ENCODE peak calls at places on chromosomes 3 and 15, in six cellular contexts. A, T, G, Y, F and J are unnamed samples.

GRCh38 chr3:136250862-136251460 is 821 bp downstream of the PCCB start:
- ATAC-seq in A (peak; percentile 68), T (peak; percentile 39), G (peak; percentile 49), Y (peak; percentile 41), F (peak; percentile 80), J (peak; percentile 35)

GRCh38 chr3:39414421-39414907 is 7.9 kb downstream of the RPSA start:
- ATAC-seq in A (peak; percentile 21), T (peak; percentile 8), G (peak; percentile 13), Y (no peak), F (peak; percentile 57), J (no peak)

GRCh38 chr3:159260049-159260662 is 458.3 kb downstream of the MFSD1 start:
- ATAC-seq in A (peak; percentile 57), T (peak; percentile 79), G (peak; percentile 68), Y (peak; percentile 78), F (peak; percentile 83), J (no peak)

GRCh38 chr15:33729648-33730047 is 238.6 kb upstream of the CHRM5 start:
- ATAC-seq in A (peak; percentile 52), T (no peak), G (no peak), Y (no peak), F (no peak), J (no peak)

GRCh38 chr3:39362812-39363211 is 20.4 kb upstream of the SLC25A38 start:
- ATAC-seq in A (no peak), T (no peak), G (peak; percentile 54), Y (no peak), F (no peak), J (no peak)

GRCh38 chr3:11826628-11827265 is 19.9 kb downstream of the TAMM41 start:
- ATAC-seq in A (no peak), T (no peak), G (no peak), Y (no peak), F (no peak), J (no peak)

GRCh38 chr15:79433610-79434009 is 1.5 kb downstream of the MINAR1 start:
- ATAC-seq in A (peak; percentile 20), T (peak; percentile 40), G (peak; percentile 55), Y (no peak), F (peak; percentile 56), J (no peak)

GRCh38 chr3:49924683-49925082 is 4.9 kb downstream of the MON1A start:
- ATAC-seq in A (no peak), T (no peak), G (no peak), Y (no peak), F (peak; percentile 63), J (no peak)

GRCh38 chr3:128073185-128073725 is 21.0 kb downstream of the SEC61A1 start:
- ATAC-seq in A (no peak), T (no peak), G (peak; percentile 2), Y (no peak), F (no peak), J (no peak)

GRCh38 chr3:10962481-10963036 is 30.0 kb upstream of the SLC6A1 start:
- ATAC-seq in A (no peak), T (no peak), G (no peak), Y (no peak), F (no peak), J (no peak)

GRCh38 chr3:64945171-64945684 is 257.4 kb upstream of the ADAMTS9 start:
- ATAC-seq in A (no peak), T (no peak), G (no peak), Y (no peak), F (peak; percentile 37), J (peak; percentile 85)

GRCh38 chr3:50359760-50360110 is 414 bp upstream of the TMEM115 start:
- ATAC-seq in A (peak; percentile 35), T (peak; percentile 20), G (peak; percentile 13), Y (no peak), F (no peak), J (peak; percentile 9)

GRCh38 chr3:136186330-136186729 is 9.8 kb downstream of the MSL2 start:
- ATAC-seq in A (peak; percentile 39), T (peak; percentile 64), G (peak; percentile 95), Y (peak; percentile 54), F (peak; percentile 62), J (no peak)

GRCh38 chr3:121574449-121574848 is 6.7 kb downstream of the ARGFX start:
- ATAC-seq in A (peak; percentile 88), T (no peak), G (peak; percentile 77), Y (no peak), F (peak; percentile 100), J (no peak)

GRCh38 chr3:69252141-69252540 is 129.7 kb upstream of the LMOD3 start:
- ATAC-seq in A (no peak), T (no peak), G (no peak), Y (no peak), F (no peak), J (no peak)

GRCh38 chr3:172577962-172578560 is 54.8 kb upstream of the TNFSF10 start:
- ATAC-seq in A (no peak), T (no peak), G (peak; percentile 53), Y (no peak), F (no peak), J (no peak)

GRCh38 chr3:159149633-159150032 is 347.8 kb downstream of the MFSD1 start:
- ATAC-seq in A (no peak), T (no peak), G (no peak), Y (no peak), F (no peak), J (no peak)

GRCh38 chr15:75836953-75837321 is 6.3 kb upstream of the UBE2Q2 start:
- ATAC-seq in A (peak; percentile 64), T (peak; percentile 97), G (no peak), Y (peak; percentile 95), F (peak; percentile 68), J (peak; percentile 81)

GRCh38 chr15:83659011-83659811 is 5.3 kb downstream of the ADAMTSL3 start:
- ATAC-seq in A (no peak), T (no peak), G (no peak), Y (peak; percentile 42), F (no peak), J (peak; percentile 86)

GRCh38 chr15:62846805-62847481 is 195.6 kb upstream of the TPM1 start:
- ATAC-seq in A (no peak), T (no peak), G (no peak), Y (no peak), F (no peak), J (no peak)

GRCh38 chr3:98855811-98856400 is 45.6 kb downstream of the DCBLD2 start:
- ATAC-seq in A (peak; percentile 59), T (no peak), G (no peak), Y (peak; percentile 64), F (no peak), J (peak; percentile 41)

GRCh38 chr3:125200731-125201139 is 11.8 kb downstream of the SLC12A8 start:
- ATAC-seq in A (no peak), T (peak; percentile 92), G (peak; percentile 83), Y (no peak), F (no peak), J (no peak)

GRCh38 chr15:82172506-82172905 is 90.0 kb downstream of the EFL1 start:
- ATAC-seq in A (no peak), T (no peak), G (no peak), Y (no peak), F (no peak), J (no peak)

GRCh38 chr3:112873632-112874031 is 27.0 kb upstream of the CD200R1L start:
- ATAC-seq in A (no peak), T (peak; percentile 94), G (no peak), Y (no peak), F (no peak), J (no peak)

GRCh38 chr3:11703185-11703584 is 59.5 kb upstream of the VGLL4 start:
- ATAC-seq in A (no peak), T (no peak), G (no peak), Y (no peak), F (no peak), J (no peak)

GRCh38 chr3:107954845-107955244 is 136.0 kb downstream of the CD47 start:
- ATAC-seq in A (no peak), T (no peak), G (no peak), Y (no peak), F (no peak), J (no peak)

GRCh38 chr3:107958151-107958550 is 132.7 kb downstream of the CD47 start:
- ATAC-seq in A (no peak), T (no peak), G (no peak), Y (no peak), F (no peak), J (no peak)

GRCh38 chr3:107957506-107957905 is 133.3 kb downstream of the CD47 start:
- ATAC-seq in A (no peak), T (no peak), G (no peak), Y (peak; percentile 69), F (no peak), J (peak; percentile 53)

GRCh38 chr3:107959767-107960166 is 131.1 kb downstream of the CD47 start:
- ATAC-seq in A (no peak), T (no peak), G (no peak), Y (no peak), F (no peak), J (no peak)

GRCh38 chr3:107956991-107957467 is 133.8 kb downstream of the CD47 start:
- ATAC-seq in A (no peak), T (no peak), G (no peak), Y (peak; percentile 95), F (no peak), J (peak; percentile 95)
- H3K27ac ChIP-seq in A (no peak overlapping the region), T (no peak overlapping the region), G (no peak overlapping the region), Y (peak overlapping the region; percentile 56), F (no peak overlapping the region), J (peak overlapping the region; percentile 99)

DNA sequence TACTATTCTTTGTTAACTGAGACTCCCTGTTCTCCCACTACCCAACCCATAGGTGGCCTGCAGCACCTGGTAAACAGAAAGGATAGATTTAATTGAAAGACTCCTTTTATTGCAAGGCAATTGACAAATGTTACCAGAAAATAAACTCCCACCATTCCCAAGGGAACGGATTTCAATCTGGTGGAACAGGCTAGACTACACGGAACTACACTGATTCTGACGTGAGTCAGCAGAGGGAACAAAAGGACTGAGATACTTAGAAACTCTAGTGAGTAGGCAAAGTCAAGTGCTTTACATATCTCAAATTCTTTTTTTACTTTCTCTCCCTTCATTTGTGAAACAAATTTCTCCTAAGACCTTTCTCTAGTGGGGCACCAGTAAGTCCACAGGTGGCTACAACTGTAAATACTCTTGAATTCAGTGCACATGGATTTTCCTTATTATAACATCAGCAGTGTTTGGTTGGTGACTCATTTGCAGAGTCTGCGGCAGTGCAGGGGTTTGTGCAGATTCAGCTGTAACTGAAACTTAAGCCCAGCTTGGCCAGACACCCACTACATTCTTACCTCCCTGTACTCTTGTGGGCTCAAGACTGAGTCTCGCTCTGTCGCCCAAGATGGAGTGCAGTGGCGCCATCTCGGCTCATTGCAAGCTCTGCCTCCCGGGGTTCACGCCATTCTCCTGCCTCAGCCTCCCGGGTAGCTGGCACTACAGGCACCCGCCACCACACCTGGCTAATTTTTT is 34.3 kb upstream of the PLSCR2 start:
- ATAC-seq in A (peak; percentile 89), T (peak; percentile 98), G (peak; percentile 81), Y (peak; percentile 62), F (peak; percentile 65), J (no peak)
- TF ChIP-seq EP300 in A (no peak), T (peak; percentile 44), G (no peak), Y (no peak), F (no peak), J (no peak)

DNA sequence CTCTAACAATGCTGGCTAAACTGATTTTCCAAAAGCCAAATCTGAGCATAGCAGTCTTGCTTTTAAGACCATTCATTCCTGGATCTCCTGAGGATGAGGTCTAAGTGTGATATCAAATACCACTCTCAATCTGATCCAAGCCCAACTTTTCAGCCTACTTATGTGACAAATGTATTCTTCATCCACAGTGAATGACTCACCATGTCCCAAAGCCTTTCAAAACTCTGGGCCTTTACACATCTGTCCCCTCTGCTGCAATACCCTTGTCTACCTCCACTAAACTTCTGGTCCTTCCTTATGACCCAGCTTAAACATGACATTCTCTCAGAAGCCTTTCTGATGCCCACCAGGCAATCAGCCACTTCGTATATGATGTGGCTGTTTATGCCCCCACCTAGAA is 4.6 kb downstream of the ANAPC13 start:
- ATAC-seq in A (no peak), T (no peak), G (no peak), Y (no peak), F (no peak), J (no peak)
- H3K27ac ChIP-seq in A (no peak overlapping the region), T (no peak overlapping the region), G (no peak overlapping the region), Y (no peak overlapping the region), F (no peak overlapping the region), J (no peak overlapping the region)

GRCh38 chr15:49169880-49170597 is at the start of gene GALK2:
- ATAC-seq in A (peak; percentile 100), T (peak; percentile 96), G (peak; percentile 100), Y (peak; percentile 98), F (peak; percentile 94), J (peak; percentile 99)
- TF ChIP-seq EP300 in A (no peak), T (no peak), G (no peak), Y (peak; percentile 5), F (peak; percentile 50), J (no peak)